ENCODE peak calls at places on chromosomes 4 and X, in seven cellular contexts. E, O, X, R, L, U and G are unnamed samples.

GRCh38 chrX:48826135-48826875 is at the start of gene ERAS:
- DNase-seq in E (no peak), O (no peak), X (peak), R (peak), L (no peak), U (no peak), G (no peak)

GRCh38 chrX:120001787-120002186 is 58.2 kb upstream of the NKAP start:
- DNase-seq in E (no peak), O (no peak), X (peak), R (no peak), L (no peak), U (no peak), G (no peak)

GRCh38 chr4:175986-176385 is 51.7 kb downstream of the ZNF718 start:
- DNase-seq in E (no peak), O (no peak), X (no peak), R (no peak), L (no peak), U (no peak), G (no peak)

GRCh38 chrX:53262189-53262917 is 19.0 kb downstream of the IQSEC2 start:
- DNase-seq in E (no peak), O (no peak), X (no peak), R (no peak), L (no peak), U (no peak), G (no peak)

GRCh38 chr4:64230709-64231310 is 178.4 kb downstream of the TECRL start:
- DNase-seq in E (no peak), O (peak), X (peak), R (peak), L (no peak), U (no peak), G (no peak)

GRCh38 chrX:11702965-11703631 is 37.4 kb upstream of the ARHGAP6 start:
- DNase-seq in E (no peak), O (no peak), X (no peak), R (no peak), L (no peak), U (no peak), G (no peak)

GRCh38 chr4:288891-289290 is 16.4 kb downstream of the ZNF732 start:
- DNase-seq in E (no peak), O (no peak), X (no peak), R (peak), L (no peak), U (no peak), G (no peak)

GRCh38 chr4:159520074-159520473 is 417.2 kb downstream of the RAPGEF2 start:
- DNase-seq in E (no peak), O (no peak), X (no peak), R (no peak), L (no peak), U (no peak), G (no peak)

GRCh38 chr4:168374772-168375523 is 56.4 kb upstream of the DDX60 start:
- DNase-seq in E (no peak), O (no peak), X (no peak), R (no peak), L (no peak), U (no peak), G (no peak)

GRCh38 chrX:25015486-25016360 is at the start of gene ARX:
- DNase-seq in E (peak), O (no peak), X (peak), R (no peak), L (peak), U (no peak), G (peak)

GRCh38 chrX:39654952-39655351 is 442.8 kb downstream of the BCOR start:
- DNase-seq in E (no peak), O (no peak), X (no peak), R (no peak), L (no peak), U (no peak), G (no peak)

GRCh38 chrX:40096395-40097091 is 1.2 kb downstream of the BCOR start:
- DNase-seq in E (no peak), O (peak), X (no peak), R (no peak), L (peak), U (no peak), G (no peak)

GRCh38 chrX:110208092-110208491 is 109.8 kb downstream of the AMMECR1 start:
- DNase-seq in E (no peak), O (no peak), X (no peak), R (no peak), L (no peak), U (no peak), G (no peak)

GRCh38 chr4:101790521-101791188 is at the start of gene BANK1:
- DNase-seq in E (peak), O (peak), X (peak), R (peak), L (peak), U (no peak), G (no peak)

GRCh38 chr4:102675142-102675541 is 85.6 kb downstream of the MANBA start:
- DNase-seq in E (no peak), O (no peak), X (no peak), R (no peak), L (no peak), U (no peak), G (no peak)

GRCh38 chr4:95284668-95285067 is 264.1 kb downstream of the UNC5C start:
- DNase-seq in E (no peak), O (no peak), X (no peak), R (no peak), L (no peak), U (no peak), G (no peak)

GRCh38 chr4:108166441-108167315 is 2.1 kb downstream of the LEF1 start:
- DNase-seq in E (no peak), O (no peak), X (peak), R (no peak), L (no peak), U (no peak), G (peak)

GRCh38 chr4:103137446-103137827 is 37.8 kb upstream of the BDH2 start:
- DNase-seq in E (no peak), O (no peak), X (no peak), R (no peak), L (no peak), U (no peak), G (no peak)

GRCh38 chrX:24298191-24298590 is 15.7 kb downstream of the SUPT20HL2 start:
- DNase-seq in E (no peak), O (no peak), X (no peak), R (no peak), L (no peak), U (no peak), G (no peak)

GRCh38 chr4:102606261-102606660 is 105.1 kb downstream of the NFKB1 start:
- DNase-seq in E (no peak), O (no peak), X (no peak), R (no peak), L (no peak), U (no peak), G (no peak)

GRCh38 chrX:68828740-68829593 is at the start of gene EFNB1:
- DNase-seq in E (peak), O (peak), X (peak), R (peak), L (peak), U (peak), G (peak)

GRCh38 chr4:8507251-8507570 is 66.6 kb downstream of the TRMT44 start:
- DNase-seq in E (no peak), O (no peak), X (no peak), R (no peak), L (no peak), U (no peak), G (no peak)

GRCh38 chr4:185145572-185145971 is 2.5 kb downstream of the SLC25A4 start:
- DNase-seq in E (no peak), O (no peak), X (no peak), R (no peak), L (no peak), U (no peak), G (no peak)

GRCh38 chr4:11720292-11720691 is 291.6 kb upstream of the HS3ST1 start:
- DNase-seq in E (peak), O (no peak), X (peak), R (peak), L (no peak), U (no peak), G (no peak)

GRCh38 chr4:156815717-156816319 is 155.8 kb downstream of the PDGFC start:
- DNase-seq in E (no peak), O (no peak), X (no peak), R (no peak), L (no peak), U (no peak), G (no peak)

GRCh38 chr4:167587361-167587760 is 353.1 kb upstream of the SPOCK3 start:
- DNase-seq in E (no peak), O (no peak), X (no peak), R (no peak), L (no peak), U (no peak), G (no peak)

GRCh38 chrX:16559206-16559619 is 90.7 kb upstream of the S100G start:
- DNase-seq in E (no peak), O (no peak), X (no peak), R (no peak), L (no peak), U (peak), G (no peak)

GRCh38 chr4:186037692-186038658 is 31.0 kb upstream of the TLR3 start:
- DNase-seq in E (peak), O (peak), X (peak), R (peak), L (no peak), U (peak), G (peak)

GRCh38 chrX:108671526-108671925 is 64.8 kb downstream of the IRS4 start:
- DNase-seq in E (no peak), O (no peak), X (peak), R (no peak), L (no peak), U (no peak), G (no peak)

GRCh38 chr4:77145806-77146425 is 11.1 kb upstream of the CCNG2 start:
- DNase-seq in E (no peak), O (no peak), X (no peak), R (peak), L (no peak), U (peak), G (no peak)

GRCh38 chr4:122636697-122637096 is 15.8 kb upstream of the IL21 start:
- DNase-seq in E (no peak), O (peak), X (no peak), R (peak), L (no peak), U (no peak), G (no peak)

GRCh38 chr4:39043697-39044363 is 11.6 kb upstream of the TMEM156 start:
- DNase-seq in E (no peak), O (peak), X (peak), R (peak), L (no peak), U (no peak), G (no peak)

GRCh38 chrX:131264665-131265064 is 24.4 kb downstream of the IGSF1 start:
- DNase-seq in E (no peak), O (no peak), X (no peak), R (no peak), L (no peak), U (no peak), G (no peak)

GRCh38 chrX:30992381-30992904 is 79.4 kb downstream of the FTHL17 start:
- DNase-seq in E (no peak), O (no peak), X (no peak), R (no peak), L (no peak), U (no peak), G (no peak)

GRCh38 chr4:80307183-80307735 is 28.3 kb upstream of the CFAP299 start:
- DNase-seq in E (no peak), O (no peak), X (no peak), R (no peak), L (no peak), U (peak), G (peak)

GRCh38 chrX:39928704-39929439 is 168.9 kb downstream of the BCOR start:
- DNase-seq in E (no peak), O (no peak), X (no peak), R (no peak), L (no peak), U (no peak), G (no peak)

GRCh38 chrX:48999030-48999429 is 3.0 kb downstream of the GRIPAP1 start:
- DNase-seq in E (no peak), O (no peak), X (no peak), R (no peak), L (no peak), U (no peak), G (no peak)

GRCh38 chr4:186330368-186330767 is 64.4 kb downstream of the F11 start:
- DNase-seq in E (no peak), O (no peak), X (no peak), R (no peak), L (no peak), U (no peak), G (no peak)

GRCh38 chr4:78612398-78613005 is 60.9 kb downstream of the ANXA3 start:
- DNase-seq in E (peak), O (peak), X (peak), R (peak), L (no peak), U (peak), G (no peak)

GRCh38 chr4:72313121-72313520 is 255.9 kb downstream of the ADAMTS3 start:
- DNase-seq in E (no peak), O (no peak), X (no peak), R (no peak), L (no peak), U (no peak), G (no peak)